ENCODE peak calls at places on chromosomes 13 and 19, in eight cellular contexts. F is SK-N-DZ, Y is NCI-H1694, B is T-helper 1 cell, R is mesothelial cell of epicardium, U is SW 1271, E is memory B cell, T is fibroblast of lung. P is an unnamed sample.

GRCh38 chr13:30943881-30944280 is 11.4 kb downstream of the TEX26 start:
- DNase-seq in R (no peak), Y (no peak), U (no peak), T (no peak), E (no peak), F (no peak), B (no peak), P (no peak)

GRCh38 chr13:54433511-54434206 is 1405.0 kb downstream of the OLFM4 start:
- DNase-seq in T (no peak), F (no peak), Y (no peak), E (no peak), U (no peak), B (no peak), R (no peak), P (no peak)

GRCh38 chr19:15124572-15125231 is 17.5 kb downstream of the SYDE1 start:
- DNase-seq in B (peak), Y (no peak), U (no peak), E (peak), R (no peak), T (no peak), F (no peak), P (no peak)

GRCh38 chr13:59883885-59884284 is 279.8 kb downstream of the DIAPH3 start:
- DNase-seq in E (no peak), F (no peak), R (no peak), U (no peak), B (no peak), Y (no peak), T (no peak), P (no peak)

GRCh38 chr19:389935-390289 is 19.0 kb downstream of the C2CD4C start:
- DNase-seq in F (no peak), B (no peak), R (no peak), Y (no peak), T (no peak), U (no peak), E (no peak), P (no peak)

GRCh38 chr19:40217027-40217810 is 965 bp downstream of the TTC9B start:
- DNase-seq in U (no peak), Y (peak), F (peak), B (peak), R (no peak), E (no peak), T (no peak), P (no peak)

GRCh38 chr19:681029-681626 is 4.9 kb downstream of the FSTL3 start:
- DNase-seq in R (peak), F (no peak), T (no peak), Y (no peak), U (no peak), B (peak), E (no peak), P (no peak)

GRCh38 chr19:901216-902092 is 8.2 kb downstream of the RNU6-9 start:
- DNase-seq in T (no peak), F (no peak), U (no peak), B (no peak), R (no peak), Y (no peak), E (no peak), P (no peak)

GRCh38 chr13:97700306-97700848 is 253.1 kb upstream of the IPO5 start:
- DNase-seq in B (no peak), R (no peak), T (no peak), F (no peak), Y (no peak), U (no peak), E (no peak), P (no peak)

GRCh38 chr13:106503730-106504129 is 31.7 kb downstream of the EFNB2 start:
- DNase-seq in Y (no peak), R (no peak), E (no peak), B (no peak), U (no peak), T (peak), F (no peak), P (no peak)

GRCh38 chr19:570315-570714 is 2.1 kb upstream of the BSG start:
- DNase-seq in B (no peak), F (no peak), T (no peak), Y (no peak), U (no peak), E (no peak), R (no peak), P (no peak)

GRCh38 chr19:39996218-39996810 is 546 bp upstream of the ZNF546 start:
- DNase-seq in Y (peak), B (peak), R (no peak), T (peak), U (peak), E (peak), F (peak), P (no peak)

GRCh38 chr19:13243971-13244370 is 93.8 kb downstream of the IER2 start:
- DNase-seq in B (no peak), Y (no peak), U (no peak), F (no peak), R (no peak), E (no peak), T (no peak), P (no peak)

GRCh38 chr13:111153977-111154332 is 38.8 kb downstream of the ARHGEF7 start:
- DNase-seq in E (no peak), B (no peak), U (peak), T (no peak), Y (no peak), F (no peak), R (no peak), P (no peak)

GRCh38 chr13:97113231-97114001 is 108.7 kb upstream of the MBNL2 start:
- DNase-seq in F (no peak), Y (no peak), U (no peak), E (no peak), B (no peak), R (no peak), T (peak), P (no peak)

GRCh38 chr19:29215322-29215845 is 2.4 kb upstream of the UQCRFS1 start:
- DNase-seq in Y (no peak), U (no peak), B (no peak), R (no peak), T (no peak), F (no peak), E (no peak), P (no peak)

GRCh38 chr13:31722684-31723083 is 16.6 kb upstream of the RXFP2 start:
- DNase-seq in Y (no peak), B (no peak), E (no peak), T (peak), R (no peak), U (no peak), F (no peak), P (no peak)

GRCh38 chr13:21567714-21568113 is 36.3 kb downstream of the MICU2 start:
- DNase-seq in T (peak), U (no peak), B (no peak), E (no peak), F (no peak), R (no peak), Y (no peak), P (no peak)

GRCh38 chr13:41650706-41651105 is 193.4 kb downstream of the RGCC start:
- DNase-seq in U (no peak), E (no peak), F (no peak), R (no peak), B (no peak), Y (no peak), T (no peak), P (no peak)

GRCh38 chr19:48918801-48919247 is 14.7 kb upstream of the DHDH start:
- DNase-seq in Y (no peak), B (no peak), F (no peak), E (no peak), T (no peak), U (peak), R (no peak), P (no peak)

GRCh38 chr13:109874444-109874920 is 88.1 kb upstream of the IRS2 start:
- DNase-seq in F (no peak), B (no peak), T (no peak), U (no peak), E (no peak), R (no peak), Y (no peak), P (no peak)

GRCh38 chr19:4969772-4970531 is 1.0 kb downstream of the KDM4B start:
- DNase-seq in R (no peak), B (no peak), T (peak), Y (no peak), F (no peak), U (peak), E (no peak), P (no peak)

GRCh38 chr19:28372800-28373199 is 840.2 kb downstream of the UQCRFS1 start:
- DNase-seq in E (no peak), F (no peak), Y (no peak), T (no peak), R (no peak), U (no peak), B (no peak), P (no peak)

GRCh38 chr13:107117327-107118012 is 549.5 kb upstream of the ARGLU1 start:
- DNase-seq in E (no peak), F (peak), T (peak), Y (no peak), U (no peak), B (no peak), R (no peak), P (no peak)

GRCh38 chr13:58324130-58324529 is 692.6 kb downstream of the PCDH17 start:
- DNase-seq in F (no peak), Y (no peak), R (no peak), B (no peak), U (no peak), E (no peak), T (no peak), P (no peak)

GRCh38 chr13:48400090-48400694 is 12.7 kb downstream of the LPAR6 start:
- DNase-seq in F (no peak), R (no peak), E (no peak), T (peak), B (no peak), Y (no peak), U (peak), P (no peak)

GRCh38 chr13:40215311-40215710 is 451.1 kb downstream of the FOXO1 start:
- DNase-seq in R (no peak), U (no peak), E (no peak), T (no peak), B (no peak), F (no peak), Y (no peak), P (no peak)

P was measured in GDM1.